ENCODE peak calls at places on chromosome 14, in eight cellular contexts. One of them, this sample, is unnamed.

GRCh38 chr14:64208261-64208660 is 85.9 kb downstream of the ESR2 start:
- DNase-seq in caudate nucleus: no peak
- DNase-seq in HepG2: no peak
- DNase-seq in effector memory CD4-positive, alpha-beta T cell: no peak
- DNase-seq in CD4-positive, CD25-positive, alpha-beta regulatory T cell: no peak
- DNase-seq in colonic mucosa: no peak
- DNase-seq in dorsolateral prefrontal cortex: no peak
- DNase-seq in astrocyte: no peak
- DNase-seq in this sample: no peak

GRCh38 chr14:25150934-25151790 is 101.2 kb upstream of the STXBP6 start:
- DNase-seq in caudate nucleus: no peak
- DNase-seq in HepG2: peak; percentile 72
- DNase-seq in effector memory CD4-positive, alpha-beta T cell: no peak
- DNase-seq in CD4-positive, CD25-positive, alpha-beta regulatory T cell: peak; percentile 33
- DNase-seq in colonic mucosa: no peak
- DNase-seq in dorsolateral prefrontal cortex: no peak
- DNase-seq in astrocyte: peak; percentile 74
- DNase-seq in this sample: peak; percentile 84

GRCh38 chr14:85527006-85527405 is 2.9 kb upstream of the FLRT2 start:
- DNase-seq in caudate nucleus: no peak
- DNase-seq in HepG2: no peak
- DNase-seq in effector memory CD4-positive, alpha-beta T cell: no peak
- DNase-seq in CD4-positive, CD25-positive, alpha-beta regulatory T cell: no peak
- DNase-seq in colonic mucosa: no peak
- DNase-seq in dorsolateral prefrontal cortex: no peak
- DNase-seq in astrocyte: peak; percentile 60
- DNase-seq in this sample: no peak

GRCh38 chr14:37539992-37540391 is 55.1 kb downstream of the FOXA1 start:
- DNase-seq in caudate nucleus: no peak
- DNase-seq in HepG2: no peak
- DNase-seq in effector memory CD4-positive, alpha-beta T cell: no peak
- DNase-seq in CD4-positive, CD25-positive, alpha-beta regulatory T cell: no peak
- DNase-seq in colonic mucosa: no peak
- DNase-seq in dorsolateral prefrontal cortex: no peak
- DNase-seq in astrocyte: no peak
- DNase-seq in this sample: no peak

GRCh38 chr14:92687681-92688433 is 60.6 kb downstream of the LGMN start:
- DNase-seq in caudate nucleus: no peak
- DNase-seq in HepG2: no peak
- DNase-seq in effector memory CD4-positive, alpha-beta T cell: no peak
- DNase-seq in CD4-positive, CD25-positive, alpha-beta regulatory T cell: no peak
- DNase-seq in colonic mucosa: no peak
- DNase-seq in dorsolateral prefrontal cortex: peak; percentile 54
- DNase-seq in astrocyte: peak; percentile 31
- DNase-seq in this sample: no peak

GRCh38 chr14:56659964-56660551 is 80.5 kb downstream of the TMEM260 start:
- DNase-seq in caudate nucleus: no peak
- DNase-seq in HepG2: peak; percentile 50
- DNase-seq in effector memory CD4-positive, alpha-beta T cell: no peak
- DNase-seq in CD4-positive, CD25-positive, alpha-beta regulatory T cell: peak; percentile 28
- DNase-seq in colonic mucosa: no peak
- DNase-seq in dorsolateral prefrontal cortex: no peak
- DNase-seq in astrocyte: peak; percentile 36
- DNase-seq in this sample: peak; percentile 84

GRCh38 chr14:105045710-105046326 is 19.4 kb downstream of the GPR132 start:
- DNase-seq in caudate nucleus: peak; percentile 33
- DNase-seq in HepG2: peak; percentile 58
- DNase-seq in effector memory CD4-positive, alpha-beta T cell: peak; percentile 81
- DNase-seq in CD4-positive, CD25-positive, alpha-beta regulatory T cell: peak; percentile 90
- DNase-seq in colonic mucosa: peak; percentile 93
- DNase-seq in dorsolateral prefrontal cortex: peak; percentile 79
- DNase-seq in astrocyte: no peak
- DNase-seq in this sample: peak; percentile 98

GRCh38 chr14:96254696-96255095 is 1.3 kb upstream of the BDKRB1 start:
- DNase-seq in caudate nucleus: no peak
- DNase-seq in HepG2: no peak
- DNase-seq in effector memory CD4-positive, alpha-beta T cell: no peak
- DNase-seq in CD4-positive, CD25-positive, alpha-beta regulatory T cell: no peak
- DNase-seq in colonic mucosa: no peak
- DNase-seq in dorsolateral prefrontal cortex: no peak
- DNase-seq in astrocyte: no peak
- DNase-seq in this sample: no peak

GRCh38 chr14:99541677-99542470 is 60.7 kb downstream of the CCNK start:
- DNase-seq in caudate nucleus: no peak
- DNase-seq in HepG2: no peak
- DNase-seq in effector memory CD4-positive, alpha-beta T cell: no peak
- DNase-seq in CD4-positive, CD25-positive, alpha-beta regulatory T cell: no peak
- DNase-seq in colonic mucosa: no peak
- DNase-seq in dorsolateral prefrontal cortex: no peak
- DNase-seq in astrocyte: no peak
- DNase-seq in this sample: peak; percentile 57

GRCh38 chr14:54166049-54166950 is 209.7 kb upstream of the BMP4 start:
- DNase-seq in caudate nucleus: peak; percentile 4
- DNase-seq in HepG2: no peak
- DNase-seq in effector memory CD4-positive, alpha-beta T cell: no peak
- DNase-seq in CD4-positive, CD25-positive, alpha-beta regulatory T cell: no peak
- DNase-seq in colonic mucosa: no peak
- DNase-seq in dorsolateral prefrontal cortex: no peak
- DNase-seq in astrocyte: no peak
- DNase-seq in this sample: no peak

GRCh38 chr14:28754209-28754985 is 12.2 kb upstream of the FOXG1 start:
- DNase-seq in caudate nucleus: no peak
- DNase-seq in HepG2: peak; percentile 77
- DNase-seq in effector memory CD4-positive, alpha-beta T cell: no peak
- DNase-seq in CD4-positive, CD25-positive, alpha-beta regulatory T cell: peak; percentile 14
- DNase-seq in colonic mucosa: peak; percentile 40
- DNase-seq in dorsolateral prefrontal cortex: no peak
- DNase-seq in astrocyte: no peak
- DNase-seq in this sample: peak; percentile 83

GRCh38 chr14:103103461-103104388 is 9.2 kb downstream of the EXOC3L4 start:
- DNase-seq in caudate nucleus: no peak
- DNase-seq in HepG2: peak; percentile 87
- DNase-seq in effector memory CD4-positive, alpha-beta T cell: no peak
- DNase-seq in CD4-positive, CD25-positive, alpha-beta regulatory T cell: peak; percentile 19
- DNase-seq in colonic mucosa: peak; percentile 87
- DNase-seq in dorsolateral prefrontal cortex: no peak
- DNase-seq in astrocyte: no peak
- DNase-seq in this sample: no peak

GRCh38 chr14:32576088-32576795 is 247.1 kb downstream of the AKAP6 start:
- DNase-seq in caudate nucleus: peak; percentile 20
- DNase-seq in HepG2: peak; percentile 73
- DNase-seq in effector memory CD4-positive, alpha-beta T cell: no peak
- DNase-seq in CD4-positive, CD25-positive, alpha-beta regulatory T cell: peak; percentile 55
- DNase-seq in colonic mucosa: peak; percentile 55
- DNase-seq in dorsolateral prefrontal cortex: peak; percentile 67
- DNase-seq in astrocyte: peak; percentile 31
- DNase-seq in this sample: peak; percentile 86

GRCh38 chr14:37901978-37902377 is 305.7 kb upstream of the SSTR1 start:
- DNase-seq in caudate nucleus: no peak
- DNase-seq in HepG2: no peak
- DNase-seq in effector memory CD4-positive, alpha-beta T cell: no peak
- DNase-seq in CD4-positive, CD25-positive, alpha-beta regulatory T cell: no peak
- DNase-seq in colonic mucosa: no peak
- DNase-seq in dorsolateral prefrontal cortex: no peak
- DNase-seq in astrocyte: peak; percentile 2
- DNase-seq in this sample: no peak

GRCh38 chr14:57692671-57693070 is 173.2 kb downstream of the SLC35F4 start:
- DNase-seq in caudate nucleus: no peak
- DNase-seq in HepG2: peak; percentile 39
- DNase-seq in effector memory CD4-positive, alpha-beta T cell: no peak
- DNase-seq in CD4-positive, CD25-positive, alpha-beta regulatory T cell: peak; percentile 14
- DNase-seq in colonic mucosa: no peak
- DNase-seq in dorsolateral prefrontal cortex: no peak
- DNase-seq in astrocyte: peak; percentile 40
- DNase-seq in this sample: peak; percentile 77

GRCh38 chr14:52951730-52952481 is 1.1 kb upstream of the FERMT2 start:
- DNase-seq in caudate nucleus: no peak
- DNase-seq in HepG2: peak; percentile 73
- DNase-seq in effector memory CD4-positive, alpha-beta T cell: no peak
- DNase-seq in CD4-positive, CD25-positive, alpha-beta regulatory T cell: peak; percentile 17
- DNase-seq in colonic mucosa: peak; percentile 32
- DNase-seq in dorsolateral prefrontal cortex: peak; percentile 45
- DNase-seq in astrocyte: peak; percentile 65
- DNase-seq in this sample: no peak

GRCh38 chr14:94773017-94773681 is 3.2 kb upstream of the GSC start:
- DNase-seq in caudate nucleus: no peak
- DNase-seq in HepG2: no peak
- DNase-seq in effector memory CD4-positive, alpha-beta T cell: no peak
- DNase-seq in CD4-positive, CD25-positive, alpha-beta regulatory T cell: no peak
- DNase-seq in colonic mucosa: no peak
- DNase-seq in dorsolateral prefrontal cortex: peak; percentile 34
- DNase-seq in astrocyte: no peak
- DNase-seq in this sample: no peak

GRCh38 chr14:33201116-33201515 is 262.4 kb downstream of the NPAS3 start:
- DNase-seq in caudate nucleus: no peak
- DNase-seq in HepG2: no peak
- DNase-seq in effector memory CD4-positive, alpha-beta T cell: no peak
- DNase-seq in CD4-positive, CD25-positive, alpha-beta regulatory T cell: no peak
- DNase-seq in colonic mucosa: no peak
- DNase-seq in dorsolateral prefrontal cortex: no peak
- DNase-seq in astrocyte: no peak
- DNase-seq in this sample: no peak

GRCh38 chr14:51845811-51846210 is 14.6 kb upstream of the GNG2 start:
- DNase-seq in caudate nucleus: no peak
- DNase-seq in HepG2: no peak
- DNase-seq in effector memory CD4-positive, alpha-beta T cell: no peak
- DNase-seq in CD4-positive, CD25-positive, alpha-beta regulatory T cell: no peak
- DNase-seq in colonic mucosa: no peak
- DNase-seq in dorsolateral prefrontal cortex: no peak
- DNase-seq in astrocyte: no peak
- DNase-seq in this sample: no peak
- H3K27ac ChIP-seq in caudate nucleus: no peak overlapping the region
- H3K27ac ChIP-seq in HepG2: no peak overlapping the region
- H3K27ac ChIP-seq in effector memory CD4-positive, alpha-beta T cell: peak overlapping the region; percentile 99
- H3K27ac ChIP-seq in CD4-positive, CD25-positive, alpha-beta regulatory T cell: peak overlapping the region; percentile 99
- H3K27ac ChIP-seq in colonic mucosa: no peak overlapping the region
- H3K27ac ChIP-seq in dorsolateral prefrontal cortex: no peak overlapping the region
- H3K27ac ChIP-seq in astrocyte: no peak overlapping the region
- H3K27ac ChIP-seq in this sample: peak overlapping the region; percentile 93

DNA sequence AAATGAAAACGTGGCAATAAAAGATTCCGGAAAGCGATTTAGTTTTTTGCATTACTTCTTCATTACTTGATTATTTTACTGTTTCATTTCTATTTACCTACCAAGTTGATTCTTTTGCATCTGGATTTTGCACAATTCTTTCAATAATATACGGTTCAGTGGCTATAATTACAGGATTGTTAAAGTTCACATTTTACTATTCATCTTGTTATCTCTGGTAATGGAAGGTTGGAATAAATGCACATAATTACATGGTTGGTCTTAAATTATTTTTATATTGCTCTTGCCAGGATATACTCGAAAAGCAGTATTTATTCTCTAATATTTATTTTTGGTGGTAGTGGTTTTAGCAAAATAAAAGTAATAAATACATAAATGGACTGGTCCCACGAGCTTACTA is 837.9 kb downstream of the DIO2 start:
- DNase-seq in caudate nucleus: no peak
- DNase-seq in HepG2: no peak
- DNase-seq in effector memory CD4-positive, alpha-beta T cell: no peak
- DNase-seq in CD4-positive, CD25-positive, alpha-beta regulatory T cell: no peak
- DNase-seq in colonic mucosa: no peak
- DNase-seq in dorsolateral prefrontal cortex: no peak
- DNase-seq in astrocyte: no peak
- DNase-seq in this sample: no peak
- H3K27ac ChIP-seq in caudate nucleus: no peak overlapping the region
- H3K27ac ChIP-seq in HepG2: no peak overlapping the region
- H3K27ac ChIP-seq in effector memory CD4-positive, alpha-beta T cell: no peak overlapping the region
- H3K27ac ChIP-seq in CD4-positive, CD25-positive, alpha-beta regulatory T cell: no peak overlapping the region
- H3K27ac ChIP-seq in colonic mucosa: no peak overlapping the region
- H3K27ac ChIP-seq in dorsolateral prefrontal cortex: no peak overlapping the region
- H3K27ac ChIP-seq in astrocyte: no peak overlapping the region
- H3K27ac ChIP-seq in this sample: no peak overlapping the region

GRCh38 chr14:77601846-77602609 is 14.4 kb downstream of the SPTLC2 start:
- DNase-seq in caudate nucleus: no peak
- DNase-seq in HepG2: no peak
- DNase-seq in effector memory CD4-positive, alpha-beta T cell: no peak
- DNase-seq in CD4-positive, CD25-positive, alpha-beta regulatory T cell: no peak
- DNase-seq in colonic mucosa: no peak
- DNase-seq in dorsolateral prefrontal cortex: no peak
- DNase-seq in astrocyte: peak; percentile 58
- DNase-seq in this sample: no peak

GRCh38 chr14:77605392-77605978 is 11.0 kb downstream of the SPTLC2 start:
- DNase-seq in caudate nucleus: no peak
- DNase-seq in HepG2: no peak
- DNase-seq in effector memory CD4-positive, alpha-beta T cell: no peak
- DNase-seq in CD4-positive, CD25-positive, alpha-beta regulatory T cell: no peak
- DNase-seq in colonic mucosa: no peak
- DNase-seq in dorsolateral prefrontal cortex: no peak
- DNase-seq in astrocyte: no peak
- DNase-seq in this sample: no peak

GRCh38 chr14:77599894-77600293 is 16.5 kb downstream of the SPTLC2 start:
- DNase-seq in caudate nucleus: no peak
- DNase-seq in HepG2: no peak
- DNase-seq in effector memory CD4-positive, alpha-beta T cell: no peak
- DNase-seq in CD4-positive, CD25-positive, alpha-beta regulatory T cell: no peak
- DNase-seq in colonic mucosa: peak; percentile 65
- DNase-seq in dorsolateral prefrontal cortex: no peak
- DNase-seq in astrocyte: peak; percentile 48
- DNase-seq in this sample: no peak

GRCh38 chr14:77603031-77603430 is 13.4 kb downstream of the SPTLC2 start:
- DNase-seq in caudate nucleus: no peak
- DNase-seq in HepG2: no peak
- DNase-seq in effector memory CD4-positive, alpha-beta T cell: no peak
- DNase-seq in CD4-positive, CD25-positive, alpha-beta regulatory T cell: no peak
- DNase-seq in colonic mucosa: no peak
- DNase-seq in dorsolateral prefrontal cortex: no peak
- DNase-seq in astrocyte: no peak
- DNase-seq in this sample: no peak

GRCh38 chr14:77603654-77604270 is 12.7 kb downstream of the SPTLC2 start:
- DNase-seq in caudate nucleus: no peak
- DNase-seq in HepG2: peak; percentile 24
- DNase-seq in effector memory CD4-positive, alpha-beta T cell: no peak
- DNase-seq in CD4-positive, CD25-positive, alpha-beta regulatory T cell: no peak
- DNase-seq in colonic mucosa: peak; percentile 59
- DNase-seq in dorsolateral prefrontal cortex: no peak
- DNase-seq in astrocyte: peak; percentile 19
- DNase-seq in this sample: no peak
- H3K27ac ChIP-seq in caudate nucleus: no peak overlapping the region
- H3K27ac ChIP-seq in HepG2: no peak overlapping the region
- H3K27ac ChIP-seq in effector memory CD4-positive, alpha-beta T cell: peak overlapping the region; percentile 13
- H3K27ac ChIP-seq in CD4-positive, CD25-positive, alpha-beta regulatory T cell: no peak overlapping the region
- H3K27ac ChIP-seq in colonic mucosa: no peak overlapping the region
- H3K27ac ChIP-seq in dorsolateral prefrontal cortex: peak overlapping the region; percentile 14
- H3K27ac ChIP-seq in astrocyte: no peak overlapping the region
- H3K27ac ChIP-seq in this sample: peak overlapping the region; percentile 43

DNA sequence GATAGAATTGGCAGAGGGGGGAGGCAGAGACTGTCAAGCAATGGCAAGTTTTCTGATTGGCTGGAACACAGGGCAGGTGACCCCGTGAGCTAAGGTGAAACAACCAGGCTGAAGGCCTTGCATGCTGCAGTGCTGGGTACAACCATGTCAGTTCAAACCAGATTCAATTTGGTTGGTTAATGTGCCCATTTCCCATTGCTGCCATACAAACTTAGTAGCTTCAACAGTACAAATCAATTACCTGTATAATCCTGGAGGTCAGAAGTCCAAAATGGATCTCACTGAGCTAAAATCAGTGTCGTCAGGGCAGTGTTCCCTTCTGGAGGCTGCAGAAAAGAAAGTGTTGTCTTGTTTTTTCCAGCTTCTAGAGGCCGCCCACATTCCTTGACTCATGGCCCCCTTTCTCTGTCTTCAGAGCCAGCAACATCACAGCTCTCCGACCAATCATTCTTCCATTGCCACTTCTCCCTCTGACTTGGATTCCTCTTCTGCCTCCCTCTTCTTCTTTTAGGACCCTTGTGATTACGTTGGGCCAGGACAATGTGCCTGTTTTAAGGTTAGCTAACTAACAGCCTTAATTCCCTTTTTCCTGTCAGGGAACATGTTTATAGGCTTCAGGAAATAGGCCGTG is 221.7 kb downstream of the ZFP36L1 start:
- DNase-seq in caudate nucleus: no peak
- DNase-seq in HepG2: no peak
- DNase-seq in effector memory CD4-positive, alpha-beta T cell: no peak
- DNase-seq in CD4-positive, CD25-positive, alpha-beta regulatory T cell: no peak
- DNase-seq in colonic mucosa: no peak
- DNase-seq in dorsolateral prefrontal cortex: no peak
- DNase-seq in astrocyte: no peak
- DNase-seq in this sample: no peak
- H3K27ac ChIP-seq in caudate nucleus: no peak overlapping the region
- H3K27ac ChIP-seq in HepG2: no peak overlapping the region
- H3K27ac ChIP-seq in effector memory CD4-positive, alpha-beta T cell: no peak overlapping the region
- H3K27ac ChIP-seq in CD4-positive, CD25-positive, alpha-beta regulatory T cell: no peak overlapping the region
- H3K27ac ChIP-seq in colonic mucosa: no peak overlapping the region
- H3K27ac ChIP-seq in dorsolateral prefrontal cortex: no peak overlapping the region
- H3K27ac ChIP-seq in astrocyte: no peak overlapping the region
- H3K27ac ChIP-seq in this sample: no peak overlapping the region

This sample was measured in Karpas-422.